ENCODE peak calls at places on chromosomes 12 and 14, in eight cellular contexts. W, H, L, C, F, Z, U and V are unnamed samples.

GRCh38 chr12:124194521-124195225 is 100.2 kb upstream of the RFLNA start:
- DNase-seq in L (no peak), W (no peak), H (no peak), Z (no peak), C (no peak), F (no peak), U (no peak), V (no peak)

GRCh38 chr14:92729632-92730358 is 18.6 kb downstream of the LGMN start:
- DNase-seq in L (no peak), U (peak; percentile 60), C (no peak), W (no peak), H (no peak), Z (peak; percentile 51), F (peak; percentile 80), V (peak; percentile 90)

GRCh38 chr12:8692573-8692972 is 5.2 kb upstream of the RIMKLB start:
- DNase-seq in W (no peak), H (no peak), C (no peak), L (no peak), Z (peak; percentile 26), U (peak; percentile 72), F (no peak), V (peak; percentile 69)

GRCh38 chr12:53147653-53148052 is 32.9 kb upstream of the ZNF740 start:
- DNase-seq in F (no peak), Z (no peak), C (no peak), U (no peak), H (no peak), W (no peak), L (no peak), V (no peak)

GRCh38 chr12:95805864-95806669 is 15.5 kb upstream of the NTN4 start:
- DNase-seq in Z (no peak), C (no peak), W (no peak), U (peak; percentile 74), L (no peak), F (peak; percentile 72), H (no peak), V (peak; percentile 99)

GRCh38 chr12:54328595-54329337 is 3.8 kb downstream of the COPZ1 start:
- DNase-seq in H (no peak), F (no peak), C (no peak), Z (no peak), L (no peak), U (no peak), W (no peak), V (no peak)

GRCh38 chr12:128079-128478 is 61.5 kb downstream of the IQSEC3 start:
- DNase-seq in H (no peak), Z (no peak), F (no peak), C (no peak), L (no peak), W (no peak), U (no peak), V (no peak)

GRCh38 chr12:5059358-5059757 is 15.7 kb downstream of the KCNA5 start:
- DNase-seq in C (no peak), W (no peak), L (no peak), F (no peak), U (no peak), H (no peak), Z (no peak), V (no peak)

GRCh38 chr14:68703093-68703492 is 89.8 kb downstream of the ZFP36L1 start:
- DNase-seq in Z (no peak), F (peak; percentile 32), W (no peak), H (no peak), C (no peak), U (peak; percentile 69), L (no peak), V (peak; percentile 82)

GRCh38 chr14:77889971-77890442 is 90.1 kb downstream of the ADCK1 start:
- DNase-seq in Z (no peak), F (no peak), L (no peak), C (no peak), H (no peak), U (peak; percentile 30), W (no peak), V (peak; percentile 69)

GRCh38 chr14:89625208-89625987 is 208.4 kb upstream of the FOXN3 start:
- DNase-seq in Z (no peak), H (no peak), L (no peak), W (no peak), U (no peak), C (no peak), F (no peak), V (no peak)

GRCh38 chr12:113184098-113184899 is 979 bp downstream of the DDX54 start:
- DNase-seq in F (no peak), U (no peak), C (no peak), L (no peak), H (no peak), Z (peak; percentile 92), W (no peak), V (peak; percentile 67)

GRCh38 chr12:65325183-65325582 is 46.7 kb downstream of the MSRB3 start:
- DNase-seq in Z (no peak), H (no peak), C (no peak), U (no peak), W (no peak), L (no peak), F (no peak), V (no peak)

GRCh38 chr12:13181375-13182070 is 15.0 kb upstream of the EMP1 start:
- DNase-seq in U (no peak), C (no peak), Z (no peak), L (no peak), F (no peak), H (no peak), W (no peak), V (no peak)

GRCh38 chr12:97784904-97785303 is 322.3 kb downstream of the RMST start:
- DNase-seq in U (no peak), F (no peak), W (no peak), L (no peak), C (no peak), Z (no peak), H (no peak), V (no peak)

GRCh38 chr12:5748027-5748426 is 197.0 kb downstream of the ANO2 start:
- DNase-seq in W (no peak), L (no peak), Z (no peak), U (no peak), C (no peak), H (no peak), F (no peak), V (no peak)

GRCh38 chr12:90910958-90911357 is 44.0 kb downstream of the CCER1 start:
- DNase-seq in W (no peak), U (no peak), L (no peak), Z (no peak), H (no peak), C (no peak), F (no peak), V (no peak)

GRCh38 chr12:16346931-16347330 is 514 bp upstream of the MGST1 start:
- DNase-seq in F (peak; percentile 22), U (no peak), L (no peak), W (no peak), H (no peak), C (no peak), Z (no peak), V (no peak)

GRCh38 chr12:2139651-2140050 is 86.9 kb downstream of the CACNA1C start:
- DNase-seq in H (no peak), U (no peak), F (no peak), L (no peak), C (no peak), W (no peak), Z (no peak), V (no peak)

GRCh38 chr14:98136019-98136418 is 1136.0 kb downstream of the BCL11B start:
- DNase-seq in C (no peak), H (peak; percentile 51), W (no peak), U (no peak), F (no peak), Z (no peak), L (no peak), V (no peak)

GRCh38 chr14:69059658-69060648 is 80.9 kb upstream of the ACTN1 start:
- DNase-seq in U (peak; percentile 79), L (no peak), W (no peak), Z (no peak), F (peak; percentile 84), H (no peak), C (no peak), V (peak; percentile 54)

GRCh38 chr14:77122555-77123125 is 19.0 kb downstream of the ZDHHC22 start:
- DNase-seq in L (no peak), H (no peak), Z (no peak), U (no peak), W (no peak), C (no peak), F (no peak), V (no peak)

GRCh38 chr12:5925646-5926045 is 19.4 kb downstream of the ANO2 start:
- DNase-seq in F (no peak), W (no peak), L (no peak), C (no peak), U (no peak), Z (no peak), H (no peak), V (no peak)

GRCh38 chr14:64879635-64880381 is at the start of gene SPTB:
- DNase-seq in C (no peak), Z (no peak), U (no peak), W (no peak), F (no peak), H (peak; percentile 56), L (peak; percentile 73), V (no peak)

GRCh38 chr12:120903382-120903817 is 758 bp downstream of the SPPL3 start:
- DNase-seq in H (peak; percentile 72), U (peak; percentile 35), W (no peak), C (peak; percentile 46), Z (peak; percentile 29), L (peak; percentile 88), F (peak; percentile 70), V (peak; percentile 35)

GRCh38 chr14:58731465-58732330 is 93.9 kb downstream of the DACT1 start:
- DNase-seq in Z (no peak), W (no peak), C (no peak), L (no peak), F (peak; percentile 92), U (peak; percentile 72), H (no peak), V (peak; percentile 99)

GRCh38 chr12:64178122-64178521 is 44.0 kb downstream of the KICS2 start:
- DNase-seq in F (peak; percentile 76), Z (no peak), U (peak; percentile 36), C (no peak), W (no peak), L (no peak), H (no peak), V (peak; percentile 39)